ENCODE peak calls at places on chromosome 20, in nine cellular contexts. G is A549, M is stomach, V is transverse colon, W is SK-N-SH, N is tibial nerve, T is H1, Z is sigmoid colon, X is suprapubic skin. A is an unnamed sample.

GRCh38 chr20:43583982-43584432 is 6.7 kb upstream of the IFT52 start:
- DNase-seq in M (peak), V (peak), X (no peak), G (no peak), W (no peak), Z (no peak), T (no peak), N (peak), A (peak)

GRCh38 chr20:22346716-22347115 is 237.7 kb downstream of the FOXA2 start:
- DNase-seq in T (no peak), V (no peak), G (no peak), Z (no peak), W (no peak), X (no peak), M (no peak), N (no peak), A (no peak)

GRCh38 chr20:10268636-10269035 is 50.0 kb downstream of the SNAP25 start:
- DNase-seq in W (no peak), X (no peak), T (no peak), V (no peak), N (no peak), G (no peak), M (no peak), Z (no peak), A (no peak)

GRCh38 chr20:58542411-58543095 is 27.4 kb upstream of the APCDD1L start:
- DNase-seq in Z (peak), X (no peak), M (peak), T (peak), N (no peak), V (no peak), W (no peak), G (no peak), A (no peak)

GRCh38 chr20:1928782-1929181 is 33.6 kb downstream of the SIRPA start:
- DNase-seq in V (no peak), G (no peak), N (no peak), X (no peak), T (no peak), W (no peak), Z (no peak), M (no peak), A (no peak)

GRCh38 chr20:25285856-25286798 is 38.2 kb downstream of the PYGB start:
- DNase-seq in V (peak), N (peak), X (peak), Z (peak), T (peak), M (peak), G (no peak), W (no peak), A (peak)

GRCh38 chr20:51661609-51662178 is 106.5 kb downstream of the ATP9A start:
- DNase-seq in X (no peak), G (peak), T (no peak), Z (no peak), M (no peak), V (no peak), W (no peak), N (no peak), A (no peak)

GRCh38 chr20:43942661-43943285 is 28.1 kb downstream of the TOX2 start:
- DNase-seq in W (no peak), X (no peak), N (no peak), Z (no peak), G (peak), M (no peak), V (no peak), T (no peak), A (no peak)

GRCh38 chr20:54254596-54254995 is 46.7 kb downstream of the PFDN4 start:
- DNase-seq in W (no peak), N (no peak), T (no peak), G (no peak), X (no peak), Z (no peak), V (no peak), M (no peak), A (no peak)

GRCh38 chr20:13703265-13703664 is 64.5 kb upstream of the TASP1 start:
- DNase-seq in T (no peak), N (no peak), V (no peak), M (no peak), X (no peak), Z (no peak), W (no peak), G (no peak), A (no peak)

GRCh38 chr20:46814366-46815232 is 80.0 kb upstream of the EYA2 start:
- DNase-seq in Z (no peak), W (no peak), N (no peak), X (no peak), M (peak), G (peak), T (no peak), V (no peak), A (no peak)

GRCh38 chr20:856361-856775 is 22.9 kb downstream of the FAM110A start:
- DNase-seq in V (no peak), M (no peak), G (peak), W (no peak), N (no peak), T (no peak), X (no peak), Z (no peak), A (no peak)

GRCh38 chr20:1505361-1505760 is 14.1 kb upstream of the SIRPB2 start:
- DNase-seq in G (peak), V (no peak), W (no peak), X (no peak), Z (no peak), N (no peak), M (no peak), T (no peak), A (no peak)

GRCh38 chr20:37669062-37669772 is 24.6 kb upstream of the CTNNBL1 start:
- DNase-seq in W (no peak), Z (no peak), N (no peak), V (no peak), G (no peak), T (no peak), M (no peak), X (no peak), A (no peak)
- H3K4me3 ChIP-seq in W (no peak), Z (no peak), N (no peak), V (no peak), G (no peak), T (no peak), M (no peak), X (no peak), A (no peak)

GRCh38 chr20:33686008-33686983 is at the start of gene E2F1:
- DNase-seq in G (peak), M (peak), N (peak), V (peak), Z (peak), X (peak), W (peak), T (peak), A (peak)

GRCh38 chr20:33686984-33687366 is 790 bp upstream of the E2F1 start:
- DNase-seq in N (no peak), X (no peak), G (no peak), Z (no peak), V (no peak), T (no peak), M (no peak), W (no peak), A (no peak)

GRCh38 chr20:33685328-33686007 is 717 bp downstream of the E2F1 start:
- DNase-seq in X (no peak), N (no peak), Z (no peak), W (peak), M (no peak), V (peak), T (peak), G (peak), A (no peak)

GRCh38 chr20:33687370-33687915 is 1.3 kb upstream of the E2F1 start:
- DNase-seq in T (no peak), G (no peak), V (no peak), N (no peak), Z (no peak), M (no peak), X (no peak), W (no peak), A (no peak)

DNA sequence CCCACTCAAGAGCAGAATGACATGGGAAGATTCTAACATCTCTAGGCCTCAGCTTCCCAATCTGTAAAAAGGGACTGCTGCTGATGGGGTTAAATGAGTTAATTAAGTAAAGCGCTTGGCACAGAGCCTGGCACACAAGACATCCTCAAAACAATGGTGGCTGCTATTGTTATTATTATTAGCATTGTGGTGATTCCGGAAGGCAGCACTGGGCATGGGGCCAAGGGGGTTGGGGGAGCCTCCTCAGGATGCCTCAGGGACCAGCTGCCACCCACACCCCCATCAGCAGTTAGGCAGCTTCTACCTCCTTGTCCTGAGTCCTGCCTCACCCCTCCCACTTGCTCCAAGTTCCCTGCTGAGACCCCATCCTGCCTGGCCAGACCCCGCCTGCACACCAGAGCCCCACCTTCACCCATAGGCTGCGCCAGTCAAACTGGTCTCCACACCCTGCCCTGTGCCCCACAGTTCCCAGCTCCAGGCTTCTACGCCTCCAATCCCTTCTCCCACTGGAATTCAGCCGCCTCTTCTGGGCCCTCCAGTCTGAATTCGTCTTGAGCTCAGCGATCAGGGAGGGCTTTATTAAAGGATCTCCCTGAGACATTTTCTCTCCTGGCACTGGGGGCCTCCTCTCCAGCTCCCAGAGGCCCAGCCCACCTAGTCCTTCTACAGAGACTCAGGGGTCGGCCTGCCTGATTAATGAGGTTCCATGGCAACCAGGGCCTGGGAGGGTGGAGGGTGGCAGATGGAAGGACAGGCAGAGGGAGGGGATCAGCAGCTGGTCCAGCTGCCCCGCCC is 1.5 kb downstream of the E2F1 start:
- DNase-seq in Z (no peak), V (no peak), N (no peak), G (no peak), M (no peak), W (peak), X (no peak), T (no peak), A (peak)
- H3K27ac ChIP-seq in Z (no peak), V (peak), N (no peak), G (peak), M (peak), W (no peak), X (peak), T (no peak), A (no peak)

DNA sequence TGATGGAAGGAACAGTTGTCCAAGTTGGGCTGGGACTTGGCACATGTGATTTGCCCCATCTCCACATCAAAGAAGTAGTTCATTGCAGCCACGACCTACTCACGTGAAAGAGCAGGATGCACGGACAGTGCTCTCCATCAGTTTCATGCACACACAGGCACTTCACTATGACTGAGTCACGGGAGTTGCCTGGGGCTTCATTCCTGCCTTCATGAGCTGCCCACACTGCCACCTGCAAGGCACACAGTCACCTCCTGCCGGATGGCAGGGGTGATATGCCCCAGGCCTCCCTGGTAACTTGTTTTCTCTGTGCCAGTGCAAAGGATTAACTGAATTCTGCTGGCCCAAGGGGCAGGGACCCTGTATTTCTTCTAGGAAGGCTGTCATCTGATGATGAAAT is 22.8 kb downstream of the CST5 start:
- DNase-seq in W (no peak), G (no peak), Z (no peak), T (no peak), N (no peak), V (no peak), M (no peak), X (no peak), A (no peak)
- TF ChIP-seq EP300 in W (no peak), G (no peak), Z (no peak), T (no peak), N (no peak), V (no peak), M (no peak), X (no peak), A (no peak)

GRCh38 chr20:4246428-4246827 is 231.1 kb upstream of the RNF24 start:
- DNase-seq in Z (no peak), N (no peak), T (no peak), V (no peak), G (no peak), X (no peak), W (no peak), M (no peak), A (no peak)

GRCh38 chr20:4247261-4247660 is 231.9 kb upstream of the RNF24 start:
- DNase-seq in T (no peak), G (no peak), W (no peak), N (no peak), V (no peak), X (no peak), M (no peak), Z (no peak), A (no peak)

GRCh38 chr20:4244700-4245485 is 229.5 kb upstream of the RNF24 start:
- DNase-seq in V (peak), X (no peak), W (no peak), Z (no peak), T (no peak), M (peak), N (no peak), G (peak), A (no peak)

GRCh38 chr20:4245542-4245941 is 230.2 kb upstream of the RNF24 start:
- DNase-seq in T (no peak), N (no peak), W (no peak), G (no peak), Z (no peak), M (no peak), X (no peak), V (no peak), A (no peak)

GRCh38 chr20:4247898-4248858 is 232.8 kb upstream of the RNF24 start:
- DNase-seq in W (no peak), V (no peak), Z (no peak), N (no peak), T (no peak), X (no peak), G (no peak), M (no peak), A (no peak)
- H3K4me3 ChIP-seq in W (peak), V (no peak), Z (peak), N (peak), T (no peak), X (peak), G (peak), M (peak), A (no peak)

DNA sequence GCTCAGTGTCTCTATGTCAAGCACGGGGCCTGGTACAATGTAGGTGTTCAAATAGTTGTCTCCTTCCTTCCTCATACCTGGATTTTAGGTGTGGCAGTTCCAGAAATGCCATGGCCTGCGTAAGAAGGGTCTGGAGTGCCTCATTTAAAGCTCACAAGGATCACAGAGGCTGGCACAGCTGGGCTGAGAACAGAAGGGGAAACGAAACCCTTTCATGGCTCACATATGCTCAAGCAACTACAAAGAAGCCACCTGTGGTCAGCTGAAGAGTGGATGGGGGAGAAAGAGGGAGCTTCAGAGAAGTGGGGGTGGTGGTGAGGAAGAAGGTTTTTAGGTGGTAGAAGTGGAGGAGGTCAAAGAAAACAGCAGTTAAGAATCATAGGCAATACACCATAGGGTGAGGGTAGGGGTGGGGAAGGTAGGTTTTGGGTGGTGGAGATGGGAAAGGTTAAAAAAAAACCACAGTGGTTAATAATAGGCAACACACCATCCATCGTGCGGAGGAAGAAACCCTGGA is 17.0 kb upstream of the TOP1 start:
- DNase-seq in N (no peak), M (no peak), W (no peak), X (no peak), G (no peak), T (no peak), Z (no peak), V (peak), A (no peak)
- H3K27ac ChIP-seq in N (no peak), M (no peak), W (no peak), X (no peak), G (peak), T (no peak), Z (no peak), V (peak), A (no peak)

DNA sequence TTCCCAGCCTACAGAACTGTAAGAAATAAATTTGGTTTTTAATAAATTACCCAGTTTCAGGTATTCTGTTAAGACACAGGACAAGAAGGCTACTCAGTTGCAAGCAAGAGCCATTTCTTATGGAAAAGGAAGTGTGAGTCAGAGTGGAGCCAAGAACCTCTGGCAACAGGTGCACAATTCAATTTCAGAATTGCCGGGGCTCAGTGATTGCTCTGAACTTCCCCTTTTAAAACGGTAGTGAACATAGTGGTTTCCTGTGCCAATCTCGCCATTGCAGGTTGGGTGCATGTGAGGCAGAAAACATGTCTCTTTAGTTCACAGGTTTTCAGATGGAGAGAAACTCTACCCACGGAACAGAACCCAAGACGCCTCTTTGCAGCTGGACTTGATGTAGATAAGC is 16.4 kb downstream of the PIGT start:
- DNase-seq in Z (no peak), N (no peak), X (no peak), V (no peak), M (no peak), T (no peak), G (no peak), W (no peak), A (no peak)
- TF ChIP-seq EP300 in Z (no peak), N (no peak), X (no peak), V (no peak), M (no peak), T (no peak), G (no peak), W (no peak), A (no peak)

DNA sequence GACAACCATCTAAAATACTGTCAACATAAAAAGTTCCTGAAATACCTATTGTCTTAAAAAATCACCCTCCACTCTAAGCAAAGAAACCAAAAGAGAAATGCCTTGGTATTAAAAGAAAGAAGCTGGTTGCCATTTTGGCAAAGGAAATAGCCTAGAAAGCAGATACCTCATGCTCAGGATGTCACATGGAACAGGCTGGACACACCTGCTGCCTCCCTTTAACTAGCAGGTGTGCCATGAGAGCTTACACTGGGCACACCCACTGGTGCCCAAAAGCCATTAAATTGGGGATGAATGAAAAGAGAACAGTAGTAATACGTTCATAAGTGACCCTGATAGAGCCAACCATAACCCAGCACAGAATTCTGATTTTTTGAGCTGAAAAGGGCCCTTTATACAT is 1.5 kb downstream of the SLC23A2 start:
- DNase-seq in N (no peak), Z (no peak), G (no peak), X (no peak), T (no peak), V (no peak), W (no peak), M (no peak), A (no peak)
- H3K4me3 ChIP-seq in N (peak), Z (no peak), G (peak), X (peak), T (no peak), V (peak), W (peak), M (peak), A (peak)

GRCh38 chr20:8066662-8067061 is 47.1 kb upstream of the TMX4 start:
- DNase-seq in Z (no peak), N (no peak), T (no peak), M (no peak), G (no peak), W (no peak), X (no peak), V (no peak), A (no peak)
- H3K27ac ChIP-seq in Z (no peak), N (no peak), T (no peak), M (no peak), G (no peak), W (no peak), X (no peak), V (no peak), A (no peak)

DNA sequence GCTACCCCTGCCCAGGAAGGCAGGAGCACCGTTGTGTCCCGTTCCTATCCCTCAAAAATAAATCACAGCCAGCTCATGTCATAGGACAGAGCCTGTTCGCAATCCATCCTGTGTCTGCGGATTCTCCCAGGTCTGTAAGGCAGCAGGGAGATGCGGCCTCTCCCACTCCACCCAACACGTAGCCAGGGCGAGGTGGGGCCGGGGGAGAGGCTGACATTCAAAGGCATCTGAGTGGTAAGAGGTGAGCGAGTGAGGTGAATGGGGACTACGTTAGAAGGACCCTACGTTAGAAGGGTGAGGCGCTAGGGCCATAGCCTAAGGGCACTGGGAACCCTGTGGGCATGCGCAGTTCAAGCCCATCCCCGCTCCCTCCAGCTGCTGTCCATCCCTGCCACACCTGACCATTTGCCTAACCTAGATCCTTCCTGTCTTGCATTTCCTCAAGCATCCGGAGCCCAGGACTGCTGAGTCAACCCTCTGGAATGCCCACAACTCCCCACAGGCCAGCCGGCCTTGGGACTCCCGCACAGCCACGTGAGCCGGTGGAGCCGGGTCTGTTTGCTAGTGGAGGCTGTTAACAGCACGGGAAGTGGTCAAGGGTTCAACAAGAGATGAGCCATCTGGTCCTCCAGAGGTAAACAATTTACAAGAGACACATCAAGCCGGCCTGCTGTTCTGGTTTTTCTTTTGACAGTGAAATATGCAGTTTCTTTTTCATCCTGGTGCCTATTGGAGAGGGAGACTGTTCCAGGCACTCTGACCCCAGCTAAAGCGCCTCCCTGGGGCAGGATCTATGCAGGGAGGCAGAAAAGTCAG is 45.9 kb downstream of the RIPOR3 start:
- DNase-seq in M (peak), X (no peak), V (peak), G (peak), W (no peak), Z (peak), T (peak), N (peak), A (peak)
- TF ChIP-seq EP300 in M (no peak), X (no peak), V (no peak), G (peak), W (peak), Z (peak), T (no peak), N (peak), A (no peak)